ENCODE peak calls at places on chromosomes 11 and 22, in ten cellular contexts. J is activated T-cell treated with anti-CD3 and anti-CD28 coated beads, Interleukin-2, amount 50 U/mL, for 72 hours; Q is hippocampal formation; X is A549; N is stimulated activated naive CD8-positive, alpha-beta T cell treated with anti-CD3 and anti-CD28 coated beads, Interleukin-15, amount 100 ng/mL, for 72 hours; P is Calu3; G is NCI-H2029; V is naive B cell; R is AG08396; T is renal cortical epithelial cell. S is an unnamed sample.

GRCh38 chr22:37334461-37334858 is 52.2 kb downstream of the CYTH4 start:
- DNase-seq in J (no peak), Q (no peak), X (no peak), N (no peak), P (no peak), G (no peak), V (no peak), R (no peak), T (no peak), S (no peak)

GRCh38 chr22:33832558-33833151 is 87.6 kb downstream of the LARGE1 start:
- DNase-seq in J (no peak), Q (no peak), X (no peak), N (no peak), P (no peak), G (no peak), V (no peak), R (no peak), T (no peak), S (no peak)

GRCh38 chr11:61004037-61004641 is 32.7 kb downstream of the CD6 start:
- DNase-seq in J (peak), Q (no peak), X (no peak), N (no peak), P (no peak), G (peak), V (no peak), R (no peak), T (no peak), S (no peak)

GRCh38 chr11:16690061-16690460 is 48.4 kb upstream of the C11orf58 start:
- DNase-seq in J (no peak), Q (no peak), X (no peak), N (no peak), P (no peak), G (no peak), V (no peak), R (no peak), T (peak), S (no peak)

GRCh38 chr22:41619979-41620645 is 731 bp downstream of the DESI1 start:
- DNase-seq in J (peak), Q (no peak), X (no peak), N (peak), P (peak), G (peak), V (peak), R (peak), T (no peak), S (peak)

GRCh38 chr22:45397806-45398205 is 15.6 kb downstream of the SMC1B start:
- DNase-seq in J (no peak), Q (no peak), X (peak), N (no peak), P (no peak), G (no peak), V (no peak), R (no peak), T (no peak), S (no peak)

GRCh38 chr11:72237112-72237931 is 6.7 kb downstream of the PHOX2A start:
- DNase-seq in J (no peak), Q (no peak), X (no peak), N (no peak), P (no peak), G (no peak), V (no peak), R (peak), T (no peak), S (no peak)

GRCh38 chr22:37263966-37264887 is 18.1 kb upstream of the CYTH4 start:
- DNase-seq in J (no peak), Q (no peak), X (peak), N (no peak), P (no peak), G (no peak), V (no peak), R (no peak), T (no peak), S (no peak)

GRCh38 chr11:129785383-129786111 is 30.1 kb upstream of the TMEM45B start:
- DNase-seq in J (no peak), Q (no peak), X (peak), N (no peak), P (no peak), G (peak), V (no peak), R (no peak), T (peak), S (no peak)

GRCh38 chr11:117221775-117222517 is 9.9 kb downstream of the PCSK7 start:
- DNase-seq in J (no peak), Q (no peak), X (no peak), N (no peak), P (no peak), G (peak), V (no peak), R (no peak), T (no peak), S (no peak)

GRCh38 chr11:93113824-93114223 is 84.0 kb downstream of the SLC36A4 start:
- DNase-seq in J (no peak), Q (no peak), X (no peak), N (no peak), P (no peak), G (no peak), V (no peak), R (no peak), T (no peak), S (no peak)